ENCODE peak calls at places on chromosome X, in nine cellular contexts. G is tibial nerve, P is A673, Y is ovary, D is fibroblast of lung, F is IMR-90, S is heart right ventricle, H is breast epithelium, X is neural progenitor cell. T is an unnamed sample.

GRCh38 chrX:31384471-31384870 is 312.6 kb upstream of the FTHL17 start:
- DNase-seq in G (no peak), P (no peak), Y (no peak), D (no peak), F (no peak), S (no peak), H (no peak), X (no peak), T (no peak)

GRCh38 chrX:24918715-24919114 is 97.0 kb downstream of the ARX start:
- DNase-seq in G (no peak), P (no peak), Y (no peak), D (no peak), F (no peak), S (no peak), H (no peak), X (no peak), T (no peak)

GRCh38 chrX:48045410-48046311 is 25.8 kb downstream of the ZNF630 start:
- DNase-seq in G (no peak), P (peak; percentile 93), Y (peak; percentile 72), D (peak; percentile 36), F (peak; percentile 77), S (peak; percentile 70), H (no peak), X (no peak), T (no peak)

GRCh38 chrX:314781-315595 is 3.6 kb downstream of the GTPBP6 start:
- DNase-seq in G (no peak), P (no peak), Y (no peak), D (peak; percentile 13), F (no peak), S (no peak), H (no peak), X (no peak), T (no peak)

GRCh38 chrX:134792077-134792476 is 133.8 kb upstream of the PLAC1 start:
- DNase-seq in G (no peak), P (no peak), Y (no peak), D (no peak), F (peak; percentile 22), S (no peak), H (no peak), X (no peak), T (no peak)

GRCh38 chrX:154450312-154450711 is 6.4 kb downstream of the FAM50A start:
- DNase-seq in G (no peak), P (no peak), Y (no peak), D (no peak), F (no peak), S (no peak), H (no peak), X (no peak), T (no peak)

GRCh38 chrX:109747681-109748080 is 14.6 kb upstream of the ACSL4 start:
- DNase-seq in G (no peak), P (no peak), Y (no peak), D (no peak), F (no peak), S (no peak), H (no peak), X (no peak), T (no peak)

GRCh38 chrX:103254171-103254824 is 657 bp downstream of the TCEAL8 start:
- DNase-seq in G (no peak), P (peak; percentile 47), Y (peak; percentile 68), D (peak; percentile 34), F (peak; percentile 23), S (peak; percentile 57), H (peak; percentile 24), X (peak; percentile 88), T (peak; percentile 9)

GRCh38 chrX:150198776-150199175 is 164.3 kb upstream of the MAMLD1 start:
- DNase-seq in G (no peak), P (no peak), Y (no peak), D (no peak), F (no peak), S (no peak), H (no peak), X (no peak), T (no peak)

GRCh38 chrX:15242899-15243555 is 26.9 kb downstream of the ASB9 start:
- DNase-seq in G (no peak), P (peak; percentile 61), Y (no peak), D (peak; percentile 60), F (peak; percentile 59), S (peak; percentile 4), H (no peak), X (peak; percentile 5), T (no peak)

GRCh38 chrX:133859336-133859735 is 126.1 kb downstream of the GPC3 start:
- DNase-seq in G (no peak), P (no peak), Y (no peak), D (no peak), F (no peak), S (no peak), H (no peak), X (no peak), T (no peak)

GRCh38 chrX:100928660-100929613 is at the start of gene XKRX:
- DNase-seq in G (no peak), P (peak; percentile 17), Y (peak; percentile 43), D (no peak), F (no peak), S (peak; percentile 4), H (peak; percentile 31), X (peak; percentile 62), T (no peak)

GRCh38 chrX:117972681-117973080 is 143.9 kb downstream of the KLHL13 start:
- DNase-seq in G (no peak), P (peak; percentile 52), Y (no peak), D (no peak), F (peak; percentile 40), S (peak; percentile 4), H (no peak), X (no peak), T (no peak)

GRCh38 chrX:117969782-117970181 is 146.8 kb downstream of the KLHL13 start:
- DNase-seq in G (no peak), P (no peak), Y (no peak), D (no peak), F (no peak), S (no peak), H (no peak), X (no peak), T (no peak)

GRCh38 chrX:117969337-117969736 is 147.3 kb downstream of the KLHL13 start:
- DNase-seq in G (no peak), P (no peak), Y (no peak), D (no peak), F (no peak), S (no peak), H (no peak), X (no peak), T (no peak)

GRCh38 chrX:117977521-117977920 is 139.1 kb downstream of the KLHL13 start:
- DNase-seq in G (no peak), P (no peak), Y (no peak), D (peak; percentile 55), F (peak; percentile 34), S (no peak), H (no peak), X (no peak), T (no peak)

DNA sequence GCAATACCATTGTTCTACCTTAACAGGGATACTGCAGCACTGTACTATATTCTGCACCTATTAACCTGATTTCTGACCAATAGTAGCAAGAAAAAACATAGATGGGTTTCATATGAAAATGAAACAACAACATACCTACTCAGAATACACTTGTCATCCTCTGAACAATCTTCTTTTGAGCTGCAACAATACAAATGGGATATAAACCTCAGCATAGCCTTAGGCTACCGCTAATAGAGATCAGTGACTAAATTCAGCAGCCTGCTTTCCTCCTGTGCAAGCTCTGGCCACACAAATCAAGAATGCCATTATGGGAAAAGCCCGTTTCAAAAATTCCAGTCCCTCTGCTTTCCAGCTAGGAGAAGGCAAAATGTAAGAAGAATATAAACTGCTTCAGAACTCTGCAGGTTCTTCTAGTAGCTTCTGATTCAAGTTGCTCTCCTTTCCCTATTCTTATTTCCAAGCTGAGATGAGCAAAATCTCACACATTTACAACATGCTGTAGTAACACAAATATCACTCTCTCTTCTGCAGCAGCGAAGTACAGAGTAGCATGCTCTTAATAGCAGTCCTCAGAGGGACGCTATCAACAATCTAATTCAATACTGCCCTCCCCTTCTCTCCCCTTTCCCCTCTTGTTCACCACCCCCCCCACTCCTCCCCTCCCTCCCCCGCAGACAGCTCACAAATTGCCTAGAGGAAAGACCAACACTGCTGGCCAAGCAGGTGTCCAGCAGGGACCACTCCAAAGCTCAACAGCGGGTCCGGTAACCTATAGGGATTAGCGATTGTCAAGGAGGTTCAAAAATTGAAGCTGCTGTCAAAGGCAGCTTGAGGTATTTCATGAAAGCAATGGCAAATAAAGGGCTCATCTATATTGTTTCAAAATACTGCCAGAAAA is 143.2 kb downstream of the KLHL13 start:
- DNase-seq in G (no peak), P (peak; percentile 23), Y (no peak), D (no peak), F (no peak), S (no peak), H (no peak), X (peak; percentile 49), T (no peak)
- H3K27ac ChIP-seq in G (no peak overlapping the region), P (peak overlapping the region; percentile 51), Y (no peak overlapping the region), D (no peak overlapping the region), F (no peak overlapping the region), S (no peak overlapping the region), H (no peak overlapping the region), X (no peak overlapping the region), T (no peak overlapping the region)

GRCh38 chrX:17818729-17819128 is 42.4 kb downstream of the RAI2 start:
- DNase-seq in G (no peak), P (no peak), Y (no peak), D (no peak), F (no peak), S (no peak), H (no peak), X (no peak), T (peak; percentile 16)
- H3K27me3 ChIP-seq in G (no peaks in the 10 kb centered on the region), P (no peaks in the 10 kb centered on the region), Y (no peaks in the 10 kb centered on the region), D (no peaks in the 10 kb centered on the region), F (no peaks in the 10 kb centered on the region), S (no peaks in the 10 kb centered on the region), H (no peaks in the 10 kb centered on the region), X (no peaks in the 10 kb centered on the region), T (no peaks in the 10 kb centered on the region)

DNA sequence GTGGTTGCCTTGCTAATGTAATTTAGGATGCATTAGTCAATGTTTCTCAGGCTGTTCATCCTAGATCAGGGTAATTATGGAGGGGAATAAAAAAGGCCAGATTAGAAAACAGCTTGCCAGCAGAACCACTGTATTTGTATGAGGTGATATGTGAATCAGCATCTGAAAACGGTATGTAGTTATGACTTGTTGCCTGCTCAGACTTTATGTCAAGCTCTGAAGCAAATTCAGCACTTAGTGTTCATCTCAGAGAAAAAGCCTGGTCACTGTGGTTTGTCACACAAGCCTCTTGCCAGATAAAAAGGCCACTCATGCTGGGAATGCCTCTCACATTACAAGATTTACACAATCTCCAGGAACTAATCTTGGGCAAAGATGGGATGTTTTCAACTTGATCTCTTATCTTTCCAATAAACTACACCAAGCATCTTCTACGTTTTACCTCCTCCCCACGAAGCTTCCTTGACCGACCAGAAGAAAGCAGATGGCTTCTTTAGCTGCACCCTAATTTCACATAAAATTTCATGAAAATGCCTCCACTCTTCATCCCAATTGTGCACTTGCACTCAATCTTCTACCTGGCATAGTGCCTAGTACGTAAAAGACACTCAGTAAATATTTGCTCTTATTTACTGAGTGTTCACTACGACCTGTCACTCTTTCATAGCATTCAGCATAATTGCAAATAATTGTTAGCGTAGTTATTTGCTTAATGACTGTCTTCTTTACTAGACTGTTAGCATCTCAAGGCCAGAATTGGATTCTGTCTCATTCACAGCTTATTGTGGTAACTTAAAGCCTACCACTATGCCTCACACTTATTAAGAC is 130.5 kb downstream of the ENOX2 start:
- DNase-seq in G (no peak), P (peak; percentile 11), Y (no peak), D (peak; percentile 59), F (peak; percentile 73), S (no peak), H (no peak), X (no peak), T (peak; percentile 23)
- H3K27ac ChIP-seq in G (no peak overlapping the region), P (no peak overlapping the region), Y (no peak overlapping the region), D (peak overlapping the region; percentile 14), F (no peak overlapping the region), S (no peak overlapping the region), H (no peak overlapping the region), X (no peak overlapping the region), T (peak overlapping the region; percentile 64)

GRCh38 chrX:137549073-137549472 is 16.9 kb upstream of the ZIC3 start:
- DNase-seq in G (no peak), P (no peak), Y (no peak), D (no peak), F (no peak), S (no peak), H (no peak), X (peak; percentile 46), T (no peak)
- H3K27me3 ChIP-seq in G (peaks cover 2% of the 10 kb centered on the region), P (no peaks in the 10 kb centered on the region), Y (no peaks in the 10 kb centered on the region), D (no peaks in the 10 kb centered on the region), F (peaks cover 6% of the 10 kb centered on the region), S (peaks cover 43% of the 10 kb centered on the region), H (no peaks in the 10 kb centered on the region), X (peaks cover 74% of the 10 kb centered on the region), T (peaks cover 64% of the 10 kb centered on the region)

T was measured in gastrocnemius medialis.